ENCODE peak calls at places on chromosomes 2 and 18, in six cellular contexts. One of them, this sample, is unnamed.

GRCh38 chr2:59684771-59685166 is 868.7 kb downstream of the BCL11A start:
- DNase-seq in GM04503: no peak
- DNase-seq in NCI-H524: no peak
- DNase-seq in caudate nucleus: no peak
- DNase-seq in sigmoid colon: no peak
- DNase-seq in PC-9: no peak
- DNase-seq in this sample: no peak

GRCh38 chr2:69308338-69308737 is 78.7 kb downstream of the GFPT1 start:
- DNase-seq in GM04503: no peak
- DNase-seq in NCI-H524: no peak
- DNase-seq in caudate nucleus: no peak
- DNase-seq in sigmoid colon: no peak
- DNase-seq in PC-9: no peak
- DNase-seq in this sample: no peak

GRCh38 chr18:64653068-64653467 is 504.2 kb upstream of the LINC00305 start:
- DNase-seq in GM04503: no peak
- DNase-seq in NCI-H524: peak
- DNase-seq in caudate nucleus: no peak
- DNase-seq in sigmoid colon: no peak
- DNase-seq in PC-9: no peak
- DNase-seq in this sample: no peak

GRCh38 chr18:69484699-69485396 is 84.2 kb downstream of the DOK6 start:
- DNase-seq in GM04503: no peak
- DNase-seq in NCI-H524: no peak
- DNase-seq in caudate nucleus: no peak
- DNase-seq in sigmoid colon: no peak
- DNase-seq in PC-9: no peak
- DNase-seq in this sample: no peak

GRCh38 chr18:36850527-36851201 is 21.7 kb downstream of the KIAA1328 start:
- DNase-seq in GM04503: peak
- DNase-seq in NCI-H524: no peak
- DNase-seq in caudate nucleus: no peak
- DNase-seq in sigmoid colon: no peak
- DNase-seq in PC-9: peak
- DNase-seq in this sample: peak

GRCh38 chr2:235088608-235089020 is 136.8 kb downstream of the SH3BP4 start:
- DNase-seq in GM04503: no peak
- DNase-seq in NCI-H524: no peak
- DNase-seq in caudate nucleus: peak
- DNase-seq in sigmoid colon: no peak
- DNase-seq in PC-9: peak
- DNase-seq in this sample: no peak

GRCh38 chr18:60053747-60054304 is 154.0 kb downstream of the PMAIP1 start:
- DNase-seq in GM04503: peak
- DNase-seq in NCI-H524: no peak
- DNase-seq in caudate nucleus: peak
- DNase-seq in sigmoid colon: no peak
- DNase-seq in PC-9: peak
- DNase-seq in this sample: peak

GRCh38 chr2:88074854-88075292 is 7.2 kb downstream of the SMYD1 start:
- DNase-seq in GM04503: no peak
- DNase-seq in NCI-H524: peak
- DNase-seq in caudate nucleus: no peak
- DNase-seq in sigmoid colon: no peak
- DNase-seq in PC-9: peak
- DNase-seq in this sample: peak

GRCh38 chr2:175414872-175415487 is 233.5 kb upstream of the ATP5MC3 start:
- DNase-seq in GM04503: peak
- DNase-seq in NCI-H524: peak
- DNase-seq in caudate nucleus: no peak
- DNase-seq in sigmoid colon: peak
- DNase-seq in PC-9: no peak
- DNase-seq in this sample: no peak

GRCh38 chr2:158955974-158956373 is 12.5 kb upstream of the TANC1 start:
- DNase-seq in GM04503: no peak
- DNase-seq in NCI-H524: no peak
- DNase-seq in caudate nucleus: no peak
- DNase-seq in sigmoid colon: no peak
- DNase-seq in PC-9: no peak
- DNase-seq in this sample: no peak

GRCh38 chr2:237446333-237446654 is 32.3 kb upstream of the COL6A3 start:
- DNase-seq in GM04503: no peak
- DNase-seq in NCI-H524: no peak
- DNase-seq in caudate nucleus: no peak
- DNase-seq in sigmoid colon: peak
- DNase-seq in PC-9: no peak
- DNase-seq in this sample: no peak

GRCh38 chr2:180579388-180579787 is 401.0 kb upstream of the UBE2E3 start:
- DNase-seq in GM04503: no peak
- DNase-seq in NCI-H524: no peak
- DNase-seq in caudate nucleus: no peak
- DNase-seq in sigmoid colon: no peak
- DNase-seq in PC-9: no peak
- DNase-seq in this sample: no peak